ENCODE peak calls at places on chromosomes 7 and 10, in seven cellular contexts. N, G, B, O, T, I and J are unnamed samples. For H3K4me1, the result is how much of the 10 kb centered on the place peaks cover.

GRCh38 chr7:140231779-140232491 is 55.2 kb upstream of the KDM7A start:
- DNase-seq in N (no peak), G (no peak), B (no peak), I (peak), O (no peak), T (no peak), J (no peak)

GRCh38 chr10:96118604-96119450 is 11.3 kb upstream of the ZNF518A start:
- DNase-seq in G (peak), B (no peak), I (no peak), T (no peak), N (no peak), O (peak), J (no peak)

GRCh38 chr10:21969326-21970287 is 33.9 kb downstream of the DNAJC1 start:
- DNase-seq in N (no peak), G (no peak), I (no peak), T (no peak), B (no peak), O (no peak), J (no peak)

GRCh38 chr7:145850636-145851035 is 266.0 kb upstream of the CNTNAP2 start:
- DNase-seq in T (no peak), O (no peak), G (no peak), I (no peak), B (no peak), N (no peak), J (no peak)

GRCh38 chr10:54363390-54363789 is 437.6 kb downstream of the PCDH15 start:
- DNase-seq in T (no peak), O (no peak), G (no peak), B (no peak), I (no peak), N (no peak), J (no peak)

GRCh38 chr10:119703903-119704508 is 21.8 kb upstream of the INPP5F start:
- DNase-seq in O (no peak), B (no peak), G (no peak), I (no peak), N (no peak), T (no peak), J (no peak)

GRCh38 chr7:4791738-4792536 is 16.5 kb downstream of the AP5Z1 start:
- DNase-seq in T (peak), N (peak), G (no peak), I (peak), B (peak), O (peak), J (peak)

GRCh38 chr7:100148559-100149328 is at the start of gene LAMTOR4:
- DNase-seq in N (peak), G (peak), O (peak), B (peak), T (peak), I (peak), J (peak)

GRCh38 chr10:81865581-81865980 is 9.4 kb upstream of the NRG3 start:
- DNase-seq in B (no peak), G (no peak), N (no peak), O (no peak), I (no peak), T (no peak), J (no peak)

GRCh38 chr10:91643700-91644099 is 10.8 kb upstream of the PPP1R3C start:
- DNase-seq in G (no peak), O (peak), I (no peak), N (no peak), T (no peak), B (no peak), J (no peak)

GRCh38 chr7:17690030-17690429 is 250.3 kb downstream of the SNX13 start:
- DNase-seq in G (no peak), I (no peak), T (no peak), B (no peak), O (no peak), N (no peak), J (no peak)

GRCh38 chr10:103685880-103686669 is 169.3 kb downstream of the SH3PXD2A start:
- DNase-seq in I (peak), O (peak), T (peak), B (peak), N (peak), G (peak), J (peak)

GRCh38 chr10:125006188-125006680 is 64.3 kb downstream of the ZRANB1 start:
- DNase-seq in I (no peak), N (no peak), O (no peak), G (no peak), B (no peak), T (no peak), J (no peak)

GRCh38 chr10:11610151-11610854 is 1.1 kb downstream of the USP6NL start:
- DNase-seq in O (no peak), I (no peak), T (no peak), G (no peak), N (no peak), B (no peak), J (no peak)

GRCh38 chr10:132574783-132575319 is 37.3 kb downstream of the INPP5A start:
- DNase-seq in N (no peak), I (no peak), O (no peak), G (no peak), B (no peak), T (no peak), J (no peak)

GRCh38 chr10:118216071-118216470 is 126.1 kb downstream of the FAM204A start:
- DNase-seq in T (no peak), O (no peak), G (no peak), I (no peak), B (no peak), N (no peak), J (no peak)

GRCh38 chr7:148773344-148773743 is 74.6 kb downstream of the CUL1 start:
- DNase-seq in N (no peak), G (no peak), O (no peak), I (no peak), T (peak), B (no peak), J (no peak)

GRCh38 chr10:83961620-83962019 is 177.7 kb upstream of the GHITM start:
- DNase-seq in I (no peak), B (no peak), T (no peak), O (no peak), N (no peak), G (no peak), J (no peak)

GRCh38 chr7:148664319-148664718 is 34.4 kb upstream of the CUL1 start:
- DNase-seq in G (no peak), O (no peak), B (peak), N (no peak), I (no peak), T (no peak), J (no peak)

GRCh38 chr10:101986277-101986971 is 69.5 kb downstream of the ARMH3 start:
- DNase-seq in B (peak), N (peak), T (no peak), G (no peak), O (no peak), I (no peak), J (no peak)

GRCh38 chr10:79105818-79106217 is 37.1 kb downstream of the ZMIZ1 start:
- DNase-seq in G (no peak), T (no peak), I (no peak), B (no peak), O (no peak), N (no peak), J (no peak)
- H3K4me1 ChIP-seq in G (half or more), T (under half), I (under half), B (half or more), O (half or more), N (half or more), J (half or more)

DNA sequence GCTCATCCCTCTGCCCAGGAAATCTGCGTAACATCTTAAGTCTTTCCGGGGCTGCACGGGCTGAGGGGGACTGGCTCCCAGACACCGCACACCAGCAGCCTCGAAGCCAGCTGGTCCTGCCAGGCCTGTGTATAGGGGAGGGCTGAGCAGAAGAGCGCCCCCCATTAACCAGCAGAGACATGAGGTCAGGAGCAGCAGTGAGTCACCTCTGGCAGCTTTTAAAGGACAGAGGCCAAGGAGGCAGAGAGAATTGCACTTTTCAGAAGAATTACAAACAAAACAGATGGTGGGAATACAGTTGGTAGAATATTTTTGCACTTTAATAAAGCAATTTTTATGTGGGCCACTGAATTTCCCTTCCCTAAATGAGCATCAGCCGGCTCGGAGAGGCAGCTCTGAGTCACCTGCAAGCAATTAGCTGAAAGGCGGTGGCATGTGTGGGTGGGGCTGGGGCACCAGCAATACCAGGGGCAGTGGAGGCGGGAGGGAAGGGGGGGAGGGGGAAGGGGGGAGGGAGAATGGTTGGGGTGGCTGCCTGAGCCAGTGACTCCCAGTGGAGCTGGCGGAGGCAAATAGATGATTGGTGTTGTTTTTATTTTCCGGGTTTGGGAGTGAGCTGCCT is 39.1 kb downstream of the GOLGA7B start:
- DNase-seq in O (no peak), N (peak), G (peak), I (no peak), B (no peak), T (no peak), J (no peak)
- H3K27ac ChIP-seq in O (no peak), N (peak), G (peak), I (no peak), B (no peak), T (no peak), J (no peak)

DNA sequence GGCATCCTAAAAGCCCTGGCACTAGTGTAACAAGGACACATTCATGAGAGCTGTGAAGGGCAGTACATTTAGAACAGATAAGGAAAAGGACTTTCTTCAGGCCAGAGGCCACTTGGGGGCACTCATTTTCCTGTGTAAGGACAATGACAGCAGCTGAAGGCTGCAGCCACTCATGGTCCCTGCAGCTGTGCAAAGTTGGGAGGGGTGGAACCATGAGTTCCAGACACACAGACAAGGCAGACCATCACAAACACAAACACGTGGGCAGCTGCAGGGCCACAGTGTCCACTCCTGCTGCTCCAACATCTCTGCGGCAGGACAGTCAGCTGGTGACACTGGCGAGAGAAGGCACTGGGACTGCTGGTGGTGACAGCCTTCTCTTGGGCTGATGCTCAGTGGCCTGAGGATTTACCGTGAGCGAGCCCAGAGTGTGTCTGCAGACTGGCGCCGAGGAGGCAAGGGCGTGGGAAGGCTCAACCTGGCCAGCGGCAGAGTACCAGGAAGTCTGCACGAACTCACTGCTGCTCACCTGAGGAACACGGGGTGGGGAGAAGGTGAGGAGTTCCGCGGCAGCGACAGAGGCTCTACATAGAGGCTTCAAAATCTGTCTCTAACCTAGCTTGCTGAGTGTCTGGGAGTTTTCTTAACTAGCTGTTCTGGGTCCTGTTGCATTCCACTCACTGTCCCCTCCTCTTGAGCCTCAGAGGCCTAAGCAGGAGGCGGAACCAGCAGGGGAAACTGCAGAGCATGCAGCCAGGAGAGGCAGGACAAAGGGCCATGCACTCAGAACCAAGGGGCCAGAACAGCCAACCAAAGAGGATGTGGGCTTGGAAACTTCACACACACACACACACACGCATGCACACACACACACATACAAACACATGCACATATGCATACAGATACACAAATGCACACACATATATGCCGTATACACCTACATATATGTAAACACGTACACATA is 76.5 kb upstream of the DDC start:
- DNase-seq in O (peak), B (no peak), I (no peak), G (no peak), T (no peak), N (no peak), J (no peak)
- TF ChIP-seq CTCF in O (peak), B (peak), I (no peak), G (no peak), T (no peak), N (peak), J (no peak)

DNA sequence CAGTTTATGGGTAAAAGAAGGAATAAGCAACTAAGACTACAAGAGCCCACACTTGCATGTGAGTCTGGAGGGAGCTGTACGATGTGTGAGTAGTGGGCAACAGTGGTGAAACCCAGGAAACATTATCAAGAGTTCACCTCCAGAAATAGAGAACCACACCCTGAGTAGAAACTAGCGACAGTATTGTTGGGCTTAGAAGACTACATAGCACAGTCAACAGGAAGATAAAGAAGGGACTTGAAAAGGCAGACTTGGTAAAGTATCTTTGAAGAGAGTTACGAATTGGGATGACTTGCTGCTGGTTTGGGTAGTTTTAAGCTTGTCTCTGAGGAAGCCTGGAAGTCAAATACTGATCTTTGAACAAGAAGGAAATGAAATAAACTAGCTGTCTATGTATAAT is 223.2 kb upstream of the GNAI1 start:
- DNase-seq in N (no peak), G (no peak), I (no peak), O (no peak), B (no peak), T (no peak), J (no peak)
- H3K4me1 ChIP-seq in N (under half), G (under half), I (under half), O (under half), B (under half), T (half or more), J (under half)